ENCODE peak calls at places on chromosomes 1 and 21, in five cellular contexts. Q, M, S, J and R are unnamed samples.

GRCh38 chr1:52141513-52142219 is at the start of gene ZFYVE9:
- DNase-seq in Q (peak), M (peak), S (peak), J (peak), R (no peak)

GRCh38 chr1:59564192-59564891 is 250.4 kb upstream of the HOOK1 start:
- DNase-seq in Q (no peak), M (no peak), S (no peak), J (no peak), R (no peak)

GRCh38 chr1:41884256-41885240 is 34.2 kb downstream of the HIVEP3 start:
- DNase-seq in Q (no peak), M (no peak), S (no peak), J (no peak), R (no peak)

GRCh38 chr1:23394664-23395063 is 25.0 kb upstream of the ZNF436 start:
- DNase-seq in Q (peak), M (peak), S (no peak), J (peak), R (peak)

GRCh38 chr1:192968323-192968722 is 90.8 kb downstream of the UCHL5 start:
- DNase-seq in Q (no peak), M (no peak), S (no peak), J (no peak), R (no peak)

GRCh38 chr1:15066191-15066590 is 87.4 kb upstream of the TMEM51 start:
- DNase-seq in Q (no peak), M (no peak), S (no peak), J (no peak), R (no peak)

GRCh38 chr1:53371851-53372250 is 44.0 kb upstream of the LRP8 start:
- DNase-seq in Q (no peak), M (no peak), S (no peak), J (no peak), R (peak)

GRCh38 chr21:18041012-18041411 is 203.6 kb upstream of the CHODL start:
- DNase-seq in Q (no peak), M (no peak), S (no peak), J (no peak), R (no peak)

GRCh38 chr1:160541622-160542302 is 18.7 kb upstream of the SLAMF6 start:
- DNase-seq in Q (no peak), M (no peak), S (no peak), J (no peak), R (no peak)

GRCh38 chr1:199422206-199422605 is 605.3 kb upstream of the NR5A2 start:
- DNase-seq in Q (peak), M (no peak), S (no peak), J (no peak), R (no peak)

GRCh38 chr21:34930971-34931370 is 118.1 kb downstream of the RUNX1 start:
- DNase-seq in Q (no peak), M (no peak), S (no peak), J (no peak), R (no peak)

GRCh38 chr1:84936116-84936810 is 43.3 kb upstream of the LPAR3 start:
- DNase-seq in Q (no peak), M (peak), S (no peak), J (peak), R (no peak)

GRCh38 chr1:231407049-231407448 is 15.0 kb downstream of the EGLN1 start:
- DNase-seq in Q (no peak), M (no peak), S (no peak), J (no peak), R (no peak)

GRCh38 chr1:85484264-85484663 is 19.3 kb upstream of the DDAH1 start:
- DNase-seq in Q (no peak), M (no peak), S (no peak), J (no peak), R (no peak)

GRCh38 chr1:230281531-230281930 is 144.6 kb downstream of the PGBD5 start:
- DNase-seq in Q (no peak), M (peak), S (peak), J (no peak), R (no peak)

GRCh38 chr1:203465943-203466342 is 9.7 kb upstream of the PRELP start:
- DNase-seq in Q (no peak), M (peak), S (no peak), J (no peak), R (peak)
- TF ChIP-seq EP300 in Q (no peak), M (no peak), S (no peak), J (no peak), R (no peak)

GRCh38 chr1:47727051-47727708 is 270.0 kb downstream of the TRABD2B start:
- DNase-seq in Q (no peak), M (no peak), S (no peak), J (peak), R (no peak)
- TF ChIP-seq EP300 in Q (no peak), M (no peak), S (no peak), J (peak), R (no peak)

DNA sequence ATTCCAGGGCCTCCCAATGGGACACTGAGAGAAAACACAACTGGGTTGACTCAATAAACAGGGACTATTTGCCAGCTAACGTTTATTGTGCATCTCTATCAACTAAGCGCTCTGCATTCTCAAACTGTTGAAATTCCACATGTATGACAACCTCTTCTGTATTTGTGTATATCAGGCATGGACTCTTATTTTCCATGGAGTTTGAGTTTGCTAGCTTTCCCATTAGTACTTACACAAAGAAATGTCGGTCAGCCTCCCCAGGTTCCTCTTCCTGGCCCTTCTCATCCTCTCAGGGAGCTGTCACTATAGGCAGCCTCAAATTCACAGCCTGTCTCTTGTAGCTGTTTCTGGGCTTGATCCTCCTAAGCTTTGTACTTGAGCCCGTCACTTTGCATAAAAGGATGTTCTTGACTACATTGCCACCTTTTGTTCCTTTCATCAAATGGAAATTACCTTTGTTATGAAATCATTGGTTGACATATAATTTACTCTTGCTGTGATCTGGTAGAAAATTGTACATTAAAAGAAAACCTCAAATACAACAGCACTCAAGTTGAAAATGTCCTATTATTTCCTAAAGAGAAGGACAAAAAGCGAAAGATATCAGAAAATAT is 60.0 kb upstream of the NTPCR start:
- DNase-seq in Q (no peak), M (no peak), S (no peak), J (no peak), R (no peak)
- TF ChIP-seq EP300 in Q (no peak), M (no peak), S (no peak), J (no peak), R (no peak)

GRCh38 chr1:113390871-113391642 is 742 bp downstream of the MAGI3 start:
- DNase-seq in Q (peak), M (peak), S (peak), J (peak), R (no peak)
- TF ChIP-seq EP300 in Q (no peak), M (no peak), S (no peak), J (no peak), R (no peak)

DNA sequence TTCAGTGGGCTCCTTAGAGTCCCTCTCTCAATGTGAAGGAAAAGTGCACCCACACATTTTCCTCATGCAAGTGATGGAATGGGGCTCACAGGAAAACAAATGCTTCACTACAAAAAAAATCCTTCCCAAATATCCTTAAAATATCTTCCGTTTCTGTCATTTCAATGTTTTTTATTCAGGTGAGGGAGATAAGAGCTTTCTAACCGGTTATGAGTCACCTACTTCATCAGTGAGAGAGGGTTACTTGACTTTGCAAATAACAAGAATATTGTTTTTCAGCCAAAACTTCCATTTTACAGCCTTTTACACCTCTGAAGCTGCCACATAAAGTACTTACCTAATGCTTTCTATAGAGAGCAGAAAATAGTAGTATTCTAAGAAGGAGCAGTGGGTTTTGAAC is 98.3 kb upstream of the CD55 start:
- DNase-seq in Q (no peak), M (no peak), S (no peak), J (no peak), R (no peak)
- TF ChIP-seq EP300 in Q (no peak), M (no peak), S (no peak), J (no peak), R (no peak)

DNA sequence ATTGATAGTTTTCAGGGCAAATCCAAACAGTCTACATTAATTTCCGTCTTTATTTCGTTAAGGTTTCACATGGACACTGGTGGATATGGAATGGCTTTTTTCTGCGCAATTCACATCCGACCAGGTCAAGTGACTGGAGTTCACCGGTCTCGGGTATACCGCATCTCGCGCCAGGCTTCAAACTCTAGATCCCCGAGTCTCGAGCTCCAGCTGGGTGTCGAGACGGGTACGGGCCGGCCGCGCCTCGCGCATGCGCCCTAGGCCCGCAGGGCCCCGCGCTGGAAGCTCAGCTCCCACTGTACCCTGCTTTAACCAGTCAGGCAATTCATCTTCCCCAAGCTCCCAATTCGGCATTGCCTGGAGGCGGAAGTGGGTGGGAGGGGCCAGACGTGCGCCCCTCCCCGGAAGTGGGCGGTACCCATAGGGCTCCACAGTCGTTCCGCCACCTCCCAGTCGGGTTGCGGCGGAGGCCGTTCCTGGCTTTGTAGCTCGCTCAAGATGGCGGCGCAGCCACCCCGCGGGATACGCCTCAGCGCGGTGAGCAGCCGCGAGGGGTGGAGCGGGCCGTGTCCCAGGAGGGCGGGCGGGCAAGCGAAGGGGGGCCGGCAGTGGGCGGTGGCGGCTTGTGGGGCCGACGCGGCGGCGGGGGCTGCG is at the start of gene MORC3:
- DNase-seq in Q (peak), M (peak), S (peak), J (peak), R (peak)
- TF ChIP-seq EP300 in Q (no peak), M (no peak), S (no peak), J (no peak), R (no peak)

DNA sequence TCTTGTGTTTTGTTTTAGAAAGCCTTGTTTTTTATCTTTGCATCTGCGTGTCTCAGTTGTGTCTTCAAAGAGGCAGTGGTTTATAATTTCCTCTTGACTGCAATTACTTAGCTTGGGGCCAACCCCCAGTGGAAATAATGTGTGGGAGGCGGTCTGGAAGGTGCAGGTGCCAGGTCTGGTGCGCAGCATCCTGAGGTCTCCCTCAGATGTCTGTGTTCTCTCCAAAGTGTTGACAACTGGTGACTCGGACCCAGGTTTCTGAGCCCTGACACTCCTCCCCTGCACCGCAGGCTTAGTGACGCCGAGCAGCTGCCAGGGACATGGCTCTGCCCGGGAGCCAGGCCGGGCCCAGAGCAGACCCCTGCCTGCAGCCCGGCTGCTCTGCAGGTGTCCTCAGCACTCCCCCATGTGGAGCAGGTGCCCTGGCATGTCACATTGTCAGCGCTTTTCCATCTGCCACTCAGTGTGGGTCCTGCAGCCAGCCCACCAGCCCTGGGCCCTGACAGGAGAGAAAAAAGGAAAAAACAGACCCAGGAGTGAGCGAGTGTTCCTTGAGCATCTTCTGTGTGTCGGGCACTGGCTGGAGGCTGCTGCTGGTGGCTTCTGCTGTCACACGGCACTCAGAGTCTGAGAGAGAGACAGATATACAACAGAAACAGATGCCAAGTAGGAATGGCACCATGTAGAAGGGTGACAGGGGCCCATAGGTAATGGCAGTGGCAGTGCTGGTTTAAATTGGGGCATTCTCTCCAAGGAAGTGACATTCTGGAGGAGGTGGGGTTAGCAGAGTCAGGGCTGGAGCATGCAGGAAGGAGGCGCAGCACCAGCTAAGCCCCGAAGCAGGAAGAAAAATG is 24.8 kb upstream of the SELENON start:
- DNase-seq in Q (no peak), M (no peak), S (no peak), J (peak), R (no peak)
- TF ChIP-seq EP300 in Q (no peak), M (no peak), S (no peak), J (no peak), R (no peak)